ENCODE peak calls at places on chromosomes 5 and 9, in four cellular contexts. One of them, this sample, is unnamed.

GRCh38 chr5:111733571-111733970 is 23.4 kb downstream of the NREP start:
- DNase-seq in activated CD4-positive, alpha-beta T cell treated with anti-CD3 and anti-CD28 coated beads, Interleukin-2, amount 50 U/mL, for 1 hour: no peak
- DNase-seq in ecto neural progenitor cell: no peak
- DNase-seq in neuronal stem cell: no peak
- DNase-seq in this sample: no peak

GRCh38 chr9:109780453-109781033 is 545 bp downstream of the PALM2AKAP2 start:
- DNase-seq in activated CD4-positive, alpha-beta T cell treated with anti-CD3 and anti-CD28 coated beads, Interleukin-2, amount 50 U/mL, for 1 hour: no peak
- DNase-seq in ecto neural progenitor cell: peak; percentile 65
- DNase-seq in neuronal stem cell: peak; percentile 31
- DNase-seq in this sample: no peak

GRCh38 chr5:17951392-17952169 is 317.3 kb downstream of the TAF11L14 start:
- DNase-seq in neuronal stem cell: peak; percentile 3
- DNase-seq in activated CD4-positive, alpha-beta T cell treated with anti-CD3 and anti-CD28 coated beads, Interleukin-2, amount 50 U/mL, for 1 hour: no peak
- DNase-seq in ecto neural progenitor cell: peak; percentile 74
- DNase-seq in this sample: peak; percentile 89

GRCh38 chr5:150339165-150339564 is 18.3 kb upstream of the TCOF1 start:
- DNase-seq in ecto neural progenitor cell: no peak
- DNase-seq in neuronal stem cell: no peak
- DNase-seq in activated CD4-positive, alpha-beta T cell treated with anti-CD3 and anti-CD28 coated beads, Interleukin-2, amount 50 U/mL, for 1 hour: no peak
- DNase-seq in this sample: no peak

GRCh38 chr5:104189909-104190308 is 627.3 kb upstream of the NUDT12 start:
- DNase-seq in ecto neural progenitor cell: no peak
- DNase-seq in neuronal stem cell: no peak
- DNase-seq in activated CD4-positive, alpha-beta T cell treated with anti-CD3 and anti-CD28 coated beads, Interleukin-2, amount 50 U/mL, for 1 hour: no peak
- DNase-seq in this sample: no peak

GRCh38 chr9:33921967-33922895 is 105.3 kb downstream of the UBE2R2 start:
- DNase-seq in activated CD4-positive, alpha-beta T cell treated with anti-CD3 and anti-CD28 coated beads, Interleukin-2, amount 50 U/mL, for 1 hour: peak; percentile 7
- DNase-seq in ecto neural progenitor cell: no peak
- DNase-seq in neuronal stem cell: no peak
- DNase-seq in this sample: peak; percentile 70

GRCh38 chr9:134642385-134643181 is 980 bp downstream of the COL5A1 start:
- DNase-seq in neuronal stem cell: peak; percentile 49
- DNase-seq in activated CD4-positive, alpha-beta T cell treated with anti-CD3 and anti-CD28 coated beads, Interleukin-2, amount 50 U/mL, for 1 hour: no peak
- DNase-seq in ecto neural progenitor cell: peak; percentile 73
- DNase-seq in this sample: peak; percentile 59

GRCh38 chr5:121189569-121190305 is 661.9 kb upstream of the FTMT start:
- DNase-seq in ecto neural progenitor cell: no peak
- DNase-seq in activated CD4-positive, alpha-beta T cell treated with anti-CD3 and anti-CD28 coated beads, Interleukin-2, amount 50 U/mL, for 1 hour: no peak
- DNase-seq in neuronal stem cell: no peak
- DNase-seq in this sample: no peak

GRCh38 chr5:9440517-9440916 is 105.4 kb downstream of the SEMA5A start:
- DNase-seq in activated CD4-positive, alpha-beta T cell treated with anti-CD3 and anti-CD28 coated beads, Interleukin-2, amount 50 U/mL, for 1 hour: no peak
- DNase-seq in neuronal stem cell: no peak
- DNase-seq in ecto neural progenitor cell: no peak
- DNase-seq in this sample: no peak

GRCh38 chr5:135568923-135569360 is 9.8 kb downstream of the CXCL14 start:
- DNase-seq in activated CD4-positive, alpha-beta T cell treated with anti-CD3 and anti-CD28 coated beads, Interleukin-2, amount 50 U/mL, for 1 hour: no peak
- DNase-seq in ecto neural progenitor cell: no peak
- DNase-seq in neuronal stem cell: no peak
- DNase-seq in this sample: no peak

GRCh38 chr5:141338538-141339306 is at the start of gene PCDHGA2:
- DNase-seq in activated CD4-positive, alpha-beta T cell treated with anti-CD3 and anti-CD28 coated beads, Interleukin-2, amount 50 U/mL, for 1 hour: no peak
- DNase-seq in ecto neural progenitor cell: no peak
- DNase-seq in neuronal stem cell: no peak
- DNase-seq in this sample: peak; percentile 62

GRCh38 chr5:95863383-95863757 is 40.8 kb upstream of the GLRX start:
- DNase-seq in activated CD4-positive, alpha-beta T cell treated with anti-CD3 and anti-CD28 coated beads, Interleukin-2, amount 50 U/mL, for 1 hour: no peak
- DNase-seq in ecto neural progenitor cell: no peak
- DNase-seq in neuronal stem cell: no peak
- DNase-seq in this sample: no peak

GRCh38 chr5:131947445-131947844 is 2.0 kb upstream of the MEIKIN start:
- DNase-seq in neuronal stem cell: no peak
- DNase-seq in ecto neural progenitor cell: no peak
- DNase-seq in activated CD4-positive, alpha-beta T cell treated with anti-CD3 and anti-CD28 coated beads, Interleukin-2, amount 50 U/mL, for 1 hour: no peak
- DNase-seq in this sample: no peak

GRCh38 chr9:136081826-136082495 is 13.1 kb downstream of the NACC2 start:
- DNase-seq in neuronal stem cell: no peak
- DNase-seq in ecto neural progenitor cell: no peak
- DNase-seq in activated CD4-positive, alpha-beta T cell treated with anti-CD3 and anti-CD28 coated beads, Interleukin-2, amount 50 U/mL, for 1 hour: no peak
- DNase-seq in this sample: peak; percentile 26

GRCh38 chr9:117400131-117400530 is 14.7 kb downstream of the ASTN2 start:
- DNase-seq in neuronal stem cell: no peak
- DNase-seq in activated CD4-positive, alpha-beta T cell treated with anti-CD3 and anti-CD28 coated beads, Interleukin-2, amount 50 U/mL, for 1 hour: no peak
- DNase-seq in ecto neural progenitor cell: peak; percentile 50
- DNase-seq in this sample: no peak